ENCODE peak calls at places on chromosome 3, in seven cellular contexts. One of them, this sample, is unnamed.
A peak's percentile ranks its signal among the peaks of the same experiment; 100 is the strongest.

GRCh38 chr3:106809633-106810460 is 567.4 kb upstream of the CCDC54 start:
- DNase-seq in stomach: no peak
- DNase-seq in stimulated activated CD4-positive, alpha-beta T cell treated with anti-CD3 and anti-CD28 coated beads, TNF-alpha, amount 100 ng/mL, for 48 hours: no peak
- DNase-seq in activated T-cell treated with anti-CD3 and anti-CD28 coated beads, Interleukin-2, amount 50 U/mL, for 72 hours: no peak
- DNase-seq in CD8-positive, alpha-beta T cell: no peak
- DNase-seq in T1000: no peak
- DNase-seq in ovary: no peak
- DNase-seq in this sample: no peak

GRCh38 chr3:33831053-33831452 is 32.6 kb downstream of the PDCD6IP start:
- DNase-seq in stomach: no peak
- DNase-seq in stimulated activated CD4-positive, alpha-beta T cell treated with anti-CD3 and anti-CD28 coated beads, TNF-alpha, amount 100 ng/mL, for 48 hours: no peak
- DNase-seq in activated T-cell treated with anti-CD3 and anti-CD28 coated beads, Interleukin-2, amount 50 U/mL, for 72 hours: no peak
- DNase-seq in CD8-positive, alpha-beta T cell: no peak
- DNase-seq in T1000: no peak
- DNase-seq in ovary: no peak
- DNase-seq in this sample: no peak

GRCh38 chr3:54313418-54313817 is 191.1 kb downstream of the CACNA2D3 start:
- DNase-seq in stomach: no peak
- DNase-seq in stimulated activated CD4-positive, alpha-beta T cell treated with anti-CD3 and anti-CD28 coated beads, TNF-alpha, amount 100 ng/mL, for 48 hours: no peak
- DNase-seq in activated T-cell treated with anti-CD3 and anti-CD28 coated beads, Interleukin-2, amount 50 U/mL, for 72 hours: no peak
- DNase-seq in CD8-positive, alpha-beta T cell: no peak
- DNase-seq in T1000: no peak
- DNase-seq in ovary: no peak
- DNase-seq in this sample: no peak

GRCh38 chr3:165404357-165405042 is 208.3 kb upstream of the SLITRK3 start:
- DNase-seq in stomach: no peak
- DNase-seq in stimulated activated CD4-positive, alpha-beta T cell treated with anti-CD3 and anti-CD28 coated beads, TNF-alpha, amount 100 ng/mL, for 48 hours: no peak
- DNase-seq in activated T-cell treated with anti-CD3 and anti-CD28 coated beads, Interleukin-2, amount 50 U/mL, for 72 hours: no peak
- DNase-seq in CD8-positive, alpha-beta T cell: no peak
- DNase-seq in T1000: no peak
- DNase-seq in ovary: no peak
- DNase-seq in this sample: no peak

GRCh38 chr3:124117486-124117885 is 125.6 kb upstream of the ROPN1 start:
- DNase-seq in stomach: no peak
- DNase-seq in stimulated activated CD4-positive, alpha-beta T cell treated with anti-CD3 and anti-CD28 coated beads, TNF-alpha, amount 100 ng/mL, for 48 hours: no peak
- DNase-seq in activated T-cell treated with anti-CD3 and anti-CD28 coated beads, Interleukin-2, amount 50 U/mL, for 72 hours: no peak
- DNase-seq in CD8-positive, alpha-beta T cell: no peak
- DNase-seq in T1000: no peak
- DNase-seq in ovary: no peak
- DNase-seq in this sample: no peak

GRCh38 chr3:125142418-125142778 is 70.2 kb downstream of the SLC12A8 start:
- DNase-seq in stomach: no peak
- DNase-seq in stimulated activated CD4-positive, alpha-beta T cell treated with anti-CD3 and anti-CD28 coated beads, TNF-alpha, amount 100 ng/mL, for 48 hours: no peak
- DNase-seq in activated T-cell treated with anti-CD3 and anti-CD28 coated beads, Interleukin-2, amount 50 U/mL, for 72 hours: no peak
- DNase-seq in CD8-positive, alpha-beta T cell: no peak
- DNase-seq in T1000: no peak
- DNase-seq in ovary: no peak
- DNase-seq in this sample: no peak

GRCh38 chr3:44477312-44478030 is at the start of gene ZNF445:
- DNase-seq in stomach: peak; percentile 84
- DNase-seq in stimulated activated CD4-positive, alpha-beta T cell treated with anti-CD3 and anti-CD28 coated beads, TNF-alpha, amount 100 ng/mL, for 48 hours: peak; percentile 56
- DNase-seq in activated T-cell treated with anti-CD3 and anti-CD28 coated beads, Interleukin-2, amount 50 U/mL, for 72 hours: peak; percentile 84
- DNase-seq in CD8-positive, alpha-beta T cell: peak; percentile 76
- DNase-seq in T1000: peak; percentile 69
- DNase-seq in ovary: peak; percentile 74
- DNase-seq in this sample: peak; percentile 34

GRCh38 chr3:124118397-124118796 is 126.5 kb upstream of the ROPN1 start:
- DNase-seq in stomach: no peak
- DNase-seq in stimulated activated CD4-positive, alpha-beta T cell treated with anti-CD3 and anti-CD28 coated beads, TNF-alpha, amount 100 ng/mL, for 48 hours: no peak
- DNase-seq in activated T-cell treated with anti-CD3 and anti-CD28 coated beads, Interleukin-2, amount 50 U/mL, for 72 hours: no peak
- DNase-seq in CD8-positive, alpha-beta T cell: no peak
- DNase-seq in T1000: no peak
- DNase-seq in ovary: no peak
- DNase-seq in this sample: no peak

GRCh38 chr3:194540268-194540937 is 53.6 kb upstream of the ATP13A3 start:
- DNase-seq in stomach: peak; percentile 38
- DNase-seq in stimulated activated CD4-positive, alpha-beta T cell treated with anti-CD3 and anti-CD28 coated beads, TNF-alpha, amount 100 ng/mL, for 48 hours: no peak
- DNase-seq in activated T-cell treated with anti-CD3 and anti-CD28 coated beads, Interleukin-2, amount 50 U/mL, for 72 hours: no peak
- DNase-seq in CD8-positive, alpha-beta T cell: no peak
- DNase-seq in T1000: no peak
- DNase-seq in ovary: peak; percentile 22
- DNase-seq in this sample: no peak

GRCh38 chr3:184229424-184230080 is at the start of gene VWA5B2:
- DNase-seq in stomach: peak; percentile 73
- DNase-seq in stimulated activated CD4-positive, alpha-beta T cell treated with anti-CD3 and anti-CD28 coated beads, TNF-alpha, amount 100 ng/mL, for 48 hours: peak; percentile 22
- DNase-seq in activated T-cell treated with anti-CD3 and anti-CD28 coated beads, Interleukin-2, amount 50 U/mL, for 72 hours: peak; percentile 81
- DNase-seq in CD8-positive, alpha-beta T cell: peak; percentile 75
- DNase-seq in T1000: peak; percentile 56
- DNase-seq in ovary: peak; percentile 53
- DNase-seq in this sample: peak; percentile 24

GRCh38 chr3:5078151-5078550 is 43.9 kb upstream of the ARL8B start:
- DNase-seq in stomach: no peak
- DNase-seq in stimulated activated CD4-positive, alpha-beta T cell treated with anti-CD3 and anti-CD28 coated beads, TNF-alpha, amount 100 ng/mL, for 48 hours: no peak
- DNase-seq in activated T-cell treated with anti-CD3 and anti-CD28 coated beads, Interleukin-2, amount 50 U/mL, for 72 hours: no peak
- DNase-seq in CD8-positive, alpha-beta T cell: no peak
- DNase-seq in T1000: peak; percentile 37
- DNase-seq in ovary: no peak
- DNase-seq in this sample: no peak

GRCh38 chr3:33490641-33491241 is 50.5 kb upstream of the UBP1 start:
- DNase-seq in stomach: peak; percentile 52
- DNase-seq in stimulated activated CD4-positive, alpha-beta T cell treated with anti-CD3 and anti-CD28 coated beads, TNF-alpha, amount 100 ng/mL, for 48 hours: no peak
- DNase-seq in activated T-cell treated with anti-CD3 and anti-CD28 coated beads, Interleukin-2, amount 50 U/mL, for 72 hours: no peak
- DNase-seq in CD8-positive, alpha-beta T cell: no peak
- DNase-seq in T1000: no peak
- DNase-seq in ovary: no peak
- DNase-seq in this sample: no peak

GRCh38 chr3:46490338-46491084 is 7.3 kb upstream of the RTP3 start:
- DNase-seq in stomach: no peak
- DNase-seq in stimulated activated CD4-positive, alpha-beta T cell treated with anti-CD3 and anti-CD28 coated beads, TNF-alpha, amount 100 ng/mL, for 48 hours: no peak
- DNase-seq in activated T-cell treated with anti-CD3 and anti-CD28 coated beads, Interleukin-2, amount 50 U/mL, for 72 hours: no peak
- DNase-seq in CD8-positive, alpha-beta T cell: no peak
- DNase-seq in T1000: no peak
- DNase-seq in ovary: no peak
- DNase-seq in this sample: no peak

GRCh38 chr3:135918600-135918999 is 46.9 kb upstream of the PPP2R3A start:
- DNase-seq in stomach: no peak
- DNase-seq in stimulated activated CD4-positive, alpha-beta T cell treated with anti-CD3 and anti-CD28 coated beads, TNF-alpha, amount 100 ng/mL, for 48 hours: no peak
- DNase-seq in activated T-cell treated with anti-CD3 and anti-CD28 coated beads, Interleukin-2, amount 50 U/mL, for 72 hours: no peak
- DNase-seq in CD8-positive, alpha-beta T cell: no peak
- DNase-seq in T1000: no peak
- DNase-seq in ovary: no peak
- DNase-seq in this sample: no peak

GRCh38 chr3:113339616-113340244 is 101.6 kb downstream of the CFAP44 start:
- DNase-seq in stomach: no peak
- DNase-seq in stimulated activated CD4-positive, alpha-beta T cell treated with anti-CD3 and anti-CD28 coated beads, TNF-alpha, amount 100 ng/mL, for 48 hours: no peak
- DNase-seq in activated T-cell treated with anti-CD3 and anti-CD28 coated beads, Interleukin-2, amount 50 U/mL, for 72 hours: no peak
- DNase-seq in CD8-positive, alpha-beta T cell: no peak
- DNase-seq in T1000: no peak
- DNase-seq in ovary: no peak
- DNase-seq in this sample: no peak

GRCh38 chr3:141485578-141486415 is 1.0 kb upstream of the RASA2 start:
- DNase-seq in stomach: no peak
- DNase-seq in stimulated activated CD4-positive, alpha-beta T cell treated with anti-CD3 and anti-CD28 coated beads, TNF-alpha, amount 100 ng/mL, for 48 hours: no peak
- DNase-seq in activated T-cell treated with anti-CD3 and anti-CD28 coated beads, Interleukin-2, amount 50 U/mL, for 72 hours: no peak
- DNase-seq in CD8-positive, alpha-beta T cell: peak; percentile 22
- DNase-seq in T1000: no peak
- DNase-seq in ovary: no peak
- DNase-seq in this sample: no peak

GRCh38 chr3:124809039-124809438 is 78.1 kb downstream of the ITGB5 start:
- DNase-seq in stomach: no peak
- DNase-seq in stimulated activated CD4-positive, alpha-beta T cell treated with anti-CD3 and anti-CD28 coated beads, TNF-alpha, amount 100 ng/mL, for 48 hours: no peak
- DNase-seq in activated T-cell treated with anti-CD3 and anti-CD28 coated beads, Interleukin-2, amount 50 U/mL, for 72 hours: no peak
- DNase-seq in CD8-positive, alpha-beta T cell: no peak
- DNase-seq in T1000: no peak
- DNase-seq in ovary: no peak
- DNase-seq in this sample: no peak

GRCh38 chr3:110620118-110620517 is 451.5 kb upstream of the NECTIN3 start:
- DNase-seq in stomach: no peak
- DNase-seq in stimulated activated CD4-positive, alpha-beta T cell treated with anti-CD3 and anti-CD28 coated beads, TNF-alpha, amount 100 ng/mL, for 48 hours: no peak
- DNase-seq in activated T-cell treated with anti-CD3 and anti-CD28 coated beads, Interleukin-2, amount 50 U/mL, for 72 hours: no peak
- DNase-seq in CD8-positive, alpha-beta T cell: no peak
- DNase-seq in T1000: no peak
- DNase-seq in ovary: no peak
- DNase-seq in this sample: no peak

GRCh38 chr3:97981886-97982285 is 9.7 kb upstream of the RIOX2 start:
- DNase-seq in stomach: no peak
- DNase-seq in stimulated activated CD4-positive, alpha-beta T cell treated with anti-CD3 and anti-CD28 coated beads, TNF-alpha, amount 100 ng/mL, for 48 hours: no peak
- DNase-seq in activated T-cell treated with anti-CD3 and anti-CD28 coated beads, Interleukin-2, amount 50 U/mL, for 72 hours: peak; percentile 31
- DNase-seq in CD8-positive, alpha-beta T cell: no peak
- DNase-seq in T1000: no peak
- DNase-seq in ovary: no peak
- DNase-seq in this sample: no peak

GRCh38 chr3:51371943-51372557 is 13.0 kb upstream of the MANF start:
- DNase-seq in stomach: peak; percentile 66
- DNase-seq in stimulated activated CD4-positive, alpha-beta T cell treated with anti-CD3 and anti-CD28 coated beads, TNF-alpha, amount 100 ng/mL, for 48 hours: no peak
- DNase-seq in activated T-cell treated with anti-CD3 and anti-CD28 coated beads, Interleukin-2, amount 50 U/mL, for 72 hours: peak; percentile 60
- DNase-seq in CD8-positive, alpha-beta T cell: peak; percentile 48
- DNase-seq in T1000: peak; percentile 34
- DNase-seq in ovary: peak; percentile 24
- DNase-seq in this sample: no peak

GRCh38 chr3:44439499-44440295 is 37.8 kb downstream of the ZNF445 start:
- DNase-seq in stomach: peak; percentile 72
- DNase-seq in stimulated activated CD4-positive, alpha-beta T cell treated with anti-CD3 and anti-CD28 coated beads, TNF-alpha, amount 100 ng/mL, for 48 hours: peak; percentile 38
- DNase-seq in activated T-cell treated with anti-CD3 and anti-CD28 coated beads, Interleukin-2, amount 50 U/mL, for 72 hours: peak; percentile 82
- DNase-seq in CD8-positive, alpha-beta T cell: peak; percentile 74
- DNase-seq in T1000: no peak
- DNase-seq in ovary: peak; percentile 55
- DNase-seq in this sample: no peak

GRCh38 chr3:23240386-23240785 is 37.3 kb downstream of the UBE2E2 start:
- DNase-seq in stomach: no peak
- DNase-seq in stimulated activated CD4-positive, alpha-beta T cell treated with anti-CD3 and anti-CD28 coated beads, TNF-alpha, amount 100 ng/mL, for 48 hours: no peak
- DNase-seq in activated T-cell treated with anti-CD3 and anti-CD28 coated beads, Interleukin-2, amount 50 U/mL, for 72 hours: no peak
- DNase-seq in CD8-positive, alpha-beta T cell: no peak
- DNase-seq in T1000: no peak
- DNase-seq in ovary: no peak
- DNase-seq in this sample: no peak

GRCh38 chr3:9211155-9211950 is 38.1 kb downstream of the SRGAP3 start:
- DNase-seq in stomach: no peak
- DNase-seq in stimulated activated CD4-positive, alpha-beta T cell treated with anti-CD3 and anti-CD28 coated beads, TNF-alpha, amount 100 ng/mL, for 48 hours: no peak
- DNase-seq in activated T-cell treated with anti-CD3 and anti-CD28 coated beads, Interleukin-2, amount 50 U/mL, for 72 hours: peak; percentile 7
- DNase-seq in CD8-positive, alpha-beta T cell: no peak
- DNase-seq in T1000: peak; percentile 38
- DNase-seq in ovary: no peak
- DNase-seq in this sample: no peak

GRCh38 chr3:133413166-133414020 is 13.5 kb downstream of the BFSP2 start:
- DNase-seq in stomach: no peak
- DNase-seq in stimulated activated CD4-positive, alpha-beta T cell treated with anti-CD3 and anti-CD28 coated beads, TNF-alpha, amount 100 ng/mL, for 48 hours: no peak
- DNase-seq in activated T-cell treated with anti-CD3 and anti-CD28 coated beads, Interleukin-2, amount 50 U/mL, for 72 hours: no peak
- DNase-seq in CD8-positive, alpha-beta T cell: no peak
- DNase-seq in T1000: no peak
- DNase-seq in ovary: no peak
- DNase-seq in this sample: peak; percentile 31

GRCh38 chr3:23756206-23756840 is 49.4 kb upstream of the UBE2E1 start:
- DNase-seq in stomach: no peak
- DNase-seq in stimulated activated CD4-positive, alpha-beta T cell treated with anti-CD3 and anti-CD28 coated beads, TNF-alpha, amount 100 ng/mL, for 48 hours: no peak
- DNase-seq in activated T-cell treated with anti-CD3 and anti-CD28 coated beads, Interleukin-2, amount 50 U/mL, for 72 hours: no peak
- DNase-seq in CD8-positive, alpha-beta T cell: no peak
- DNase-seq in T1000: no peak
- DNase-seq in ovary: no peak
- DNase-seq in this sample: no peak

GRCh38 chr3:9491506-9491905 is 62.1 kb downstream of the LHFPL4 start:
- DNase-seq in stomach: no peak
- DNase-seq in stimulated activated CD4-positive, alpha-beta T cell treated with anti-CD3 and anti-CD28 coated beads, TNF-alpha, amount 100 ng/mL, for 48 hours: no peak
- DNase-seq in activated T-cell treated with anti-CD3 and anti-CD28 coated beads, Interleukin-2, amount 50 U/mL, for 72 hours: no peak
- DNase-seq in CD8-positive, alpha-beta T cell: no peak
- DNase-seq in T1000: no peak
- DNase-seq in ovary: no peak
- DNase-seq in this sample: no peak

GRCh38 chr3:122101646-122102045 is 46.5 kb downstream of the CD86 start:
- DNase-seq in stomach: no peak
- DNase-seq in stimulated activated CD4-positive, alpha-beta T cell treated with anti-CD3 and anti-CD28 coated beads, TNF-alpha, amount 100 ng/mL, for 48 hours: no peak
- DNase-seq in activated T-cell treated with anti-CD3 and anti-CD28 coated beads, Interleukin-2, amount 50 U/mL, for 72 hours: peak; percentile 41
- DNase-seq in CD8-positive, alpha-beta T cell: no peak
- DNase-seq in T1000: no peak
- DNase-seq in ovary: no peak
- DNase-seq in this sample: peak; percentile 80

GRCh38 chr3:70120360-70120966 is 120.9 kb downstream of the SAMMSON start:
- DNase-seq in stomach: peak; percentile 70
- DNase-seq in stimulated activated CD4-positive, alpha-beta T cell treated with anti-CD3 and anti-CD28 coated beads, TNF-alpha, amount 100 ng/mL, for 48 hours: peak; percentile 37
- DNase-seq in activated T-cell treated with anti-CD3 and anti-CD28 coated beads, Interleukin-2, amount 50 U/mL, for 72 hours: peak; percentile 65
- DNase-seq in CD8-positive, alpha-beta T cell: peak; percentile 27
- DNase-seq in T1000: no peak
- DNase-seq in ovary: no peak
- DNase-seq in this sample: no peak

This sample was measured in DMS79.